ENCODE peak calls at places on chromosomes 16 and 17, in eight cellular contexts. Y is aorta; A is stomach; I is AG04450; H is CD4-positive, CD25-positive, alpha-beta regulatory T cell; R is vagina; P is left ventricle myocardium inferior; J is GM23248. O is an unnamed sample.
A peak's percentile ranks its signal among the peaks of the same experiment; 100 is the strongest.

GRCh38 chr17:65100316-65101140 is 36.6 kb upstream of the RGS9 start:
- DNase-seq in P (peak; percentile 87), R (no peak), H (peak; percentile 77), A (peak; percentile 91), J (peak; percentile 82), Y (peak; percentile 92), I (no peak), O (peak; percentile 81)

GRCh38 chr17:76054112-76054476 is 18.2 kb downstream of the SRP68 start:
- DNase-seq in J (peak; percentile 64), R (no peak), P (no peak), I (no peak), A (no peak), Y (no peak), H (no peak), O (no peak)

GRCh38 chr16:15464401-15465186 is 30.2 kb downstream of the BMERB1 start:
- DNase-seq in I (no peak), Y (no peak), R (no peak), A (no peak), J (no peak), H (no peak), P (no peak), O (no peak)

GRCh38 chr16:57689772-57690558 is 4.6 kb upstream of the DRC7 start:
- DNase-seq in H (peak; percentile 1), P (no peak), J (no peak), Y (peak; percentile 27), R (peak; percentile 52), A (no peak), I (no peak), O (no peak)

GRCh38 chr17:79777166-79777843 is 643 bp upstream of the CBX2 start:
- DNase-seq in Y (peak; percentile 69), A (peak; percentile 29), H (no peak), P (peak; percentile 68), R (no peak), J (peak; percentile 64), I (no peak), O (no peak)

GRCh38 chr16:65698943-65699342 is 577.1 kb upstream of the CDH11 start:
- DNase-seq in A (no peak), Y (no peak), R (no peak), P (no peak), H (no peak), J (peak; percentile 22), I (no peak), O (no peak)

GRCh38 chr17:50221500-50222480 is 20.4 kb upstream of the COL1A1 start:
- DNase-seq in J (peak; percentile 95), P (no peak), R (peak; percentile 88), I (no peak), H (no peak), A (no peak), Y (peak; percentile 88), O (no peak)

GRCh38 chr17:11999715-12000114 is 2.4 kb upstream of the ZNF18 start:
- DNase-seq in H (no peak), P (no peak), J (no peak), R (no peak), A (no peak), I (no peak), Y (no peak), O (no peak)

GRCh38 chr16:19659554-19659953 is 58.5 kb downstream of the KNOP1 start:
- DNase-seq in H (no peak), J (no peak), R (no peak), I (no peak), P (no peak), Y (no peak), A (no peak), O (no peak)

GRCh38 chr17:1774390-1775176 is 12.7 kb downstream of the SERPINF1 start:
- DNase-seq in A (no peak), I (no peak), H (no peak), P (no peak), J (no peak), R (no peak), Y (no peak), O (no peak)

GRCh38 chr16:81863630-81864352 is 84.7 kb downstream of the PLCG2 start:
- DNase-seq in H (no peak), J (no peak), A (no peak), I (no peak), P (no peak), Y (no peak), R (no peak), O (no peak)

GRCh38 chr16:7025616-7026190 is 306.9 kb upstream of the RBFOX1 start:
- DNase-seq in I (no peak), R (no peak), P (peak; percentile 58), A (peak; percentile 46), Y (peak; percentile 66), J (peak; percentile 53), H (no peak), O (no peak)

GRCh38 chr17:10114931-10115535 is 83.4 kb downstream of the GAS7 start:
- DNase-seq in R (peak; percentile 100), Y (peak; percentile 97), A (peak; percentile 69), P (peak; percentile 94), J (peak; percentile 97), H (no peak), I (peak; percentile 85), O (peak; percentile 31)

GRCh38 chr16:11546522-11547485 is 39.9 kb downstream of the LITAF start:
- DNase-seq in I (peak; percentile 59), P (no peak), H (no peak), J (peak; percentile 65), R (no peak), A (no peak), Y (no peak), O (no peak)

GRCh38 chr16:57475711-57476339 is 10.5 kb downstream of the DOK4 start:
- DNase-seq in P (no peak), R (no peak), J (peak; percentile 47), H (peak; percentile 67), I (no peak), A (no peak), Y (no peak), O (peak; percentile 58)

GRCh38 chr16:23966577-23966976 is 130.8 kb downstream of the PRKCB start:
- DNase-seq in R (no peak), P (no peak), J (no peak), H (no peak), A (no peak), Y (no peak), I (no peak), O (no peak)

GRCh38 chr17:1423456-1424135 is 23.6 kb upstream of the YWHAE start:
- DNase-seq in H (no peak), A (no peak), I (no peak), Y (no peak), J (peak; percentile 24), R (no peak), P (no peak), O (no peak)

GRCh38 chr17:72338847-72339790 is 218.3 kb downstream of the SOX9 start:
- DNase-seq in H (no peak), A (no peak), R (no peak), Y (peak; percentile 52), I (peak; percentile 86), J (peak; percentile 95), P (peak; percentile 19), O (no peak)

GRCh38 chr16:79598341-79599181 is 2.0 kb downstream of the MAF start:
- DNase-seq in I (no peak), J (peak; percentile 12), H (peak; percentile 48), A (peak; percentile 62), Y (peak; percentile 78), R (no peak), P (peak; percentile 62), O (peak; percentile 17)

GRCh38 chr16:7601100-7601499 is 268.5 kb downstream of the RBFOX1 start:
- DNase-seq in Y (no peak), R (no peak), P (no peak), J (no peak), H (no peak), I (no peak), A (no peak), O (no peak)

GRCh38 chr16:273547-274421 is 2.0 kb downstream of the RGS11 start:
- DNase-seq in I (no peak), R (no peak), P (no peak), J (no peak), H (no peak), Y (no peak), A (peak; percentile 63), O (no peak)

DNA sequence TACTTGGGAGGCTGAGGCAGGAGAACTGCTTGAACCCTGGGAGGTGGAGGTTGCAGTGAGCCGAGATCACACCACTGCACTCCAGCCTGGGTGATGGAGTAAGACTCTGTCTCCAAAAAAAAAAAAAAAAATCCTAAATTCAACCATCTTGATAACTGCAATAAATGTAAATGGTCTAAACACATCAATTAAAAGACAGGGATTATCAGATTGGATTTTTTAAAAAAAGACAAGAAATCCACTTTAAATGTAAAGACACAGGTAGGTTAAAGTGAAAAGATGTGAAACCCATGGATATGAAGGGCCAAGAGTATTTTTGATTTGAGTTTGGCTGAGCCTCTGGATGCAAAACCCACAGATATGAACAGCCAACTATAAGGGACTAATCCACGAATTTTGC is 64.2 kb upstream of the ATP2A3 start:
- DNase-seq in Y (no peak), A (no peak), H (no peak), R (no peak), I (no peak), P (no peak), J (no peak), O (no peak)
- H3K9me3 ChIP-seq in Y (peaks cover 3% of the 10 kb centered on the region), A (peaks cover 16% of the 10 kb centered on the region), H (peaks cover 15% of the 10 kb centered on the region), R (peaks cover 3% of the 10 kb centered on the region), I (peaks cover 51% of the 10 kb centered on the region), P (peaks cover 37% of the 10 kb centered on the region), J (peaks cover 4% of the 10 kb centered on the region), O (peaks cover 4% of the 10 kb centered on the region)

GRCh38 chr16:3321802-3322201 is 16.5 kb downstream of the ZNF75A start:
- DNase-seq in P (no peak), J (no peak), I (no peak), R (no peak), Y (no peak), H (no peak), A (no peak), O (no peak)
- H3K9me3 ChIP-seq in P (peaks cover 97% of the 10 kb centered on the region), J (peaks cover 22% of the 10 kb centered on the region), I (peaks cover 36% of the 10 kb centered on the region), R (peaks cover 61% of the 10 kb centered on the region), Y (peaks cover 16% of the 10 kb centered on the region), H (peaks cover 65% of the 10 kb centered on the region), A (peaks cover 87% of the 10 kb centered on the region), O (peaks cover 36% of the 10 kb centered on the region)

DNA sequence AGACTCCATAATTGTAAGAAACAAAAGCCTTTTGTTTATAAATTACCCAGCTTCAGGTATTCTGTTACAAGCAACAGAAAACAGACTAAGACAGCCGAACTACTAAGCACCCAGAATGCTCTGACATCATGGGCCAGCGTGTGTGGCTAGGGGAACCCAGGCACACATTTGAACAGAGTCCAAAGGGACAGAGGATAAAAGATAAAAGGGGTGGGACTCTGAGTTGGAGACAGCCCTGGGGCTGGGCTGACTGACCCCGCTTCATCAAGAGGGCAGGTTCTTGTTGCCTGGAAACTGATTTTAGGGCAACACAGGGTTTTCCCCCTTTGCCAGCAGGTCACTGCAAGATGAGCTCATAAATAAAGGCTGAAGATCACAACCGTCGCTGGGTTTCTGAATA is 30.5 kb upstream of the ZNF287 start:
- DNase-seq in Y (no peak), P (no peak), H (no peak), A (no peak), J (no peak), R (no peak), I (no peak), O (no peak)
- H3K9me3 ChIP-seq in Y (no peaks in the 10 kb centered on the region), P (peaks cover 14% of the 10 kb centered on the region), H (no peaks in the 10 kb centered on the region), A (peaks cover 6% of the 10 kb centered on the region), J (no peaks in the 10 kb centered on the region), R (no peaks in the 10 kb centered on the region), I (peaks cover 12% of the 10 kb centered on the region), O (no peaks in the 10 kb centered on the region)

DNA sequence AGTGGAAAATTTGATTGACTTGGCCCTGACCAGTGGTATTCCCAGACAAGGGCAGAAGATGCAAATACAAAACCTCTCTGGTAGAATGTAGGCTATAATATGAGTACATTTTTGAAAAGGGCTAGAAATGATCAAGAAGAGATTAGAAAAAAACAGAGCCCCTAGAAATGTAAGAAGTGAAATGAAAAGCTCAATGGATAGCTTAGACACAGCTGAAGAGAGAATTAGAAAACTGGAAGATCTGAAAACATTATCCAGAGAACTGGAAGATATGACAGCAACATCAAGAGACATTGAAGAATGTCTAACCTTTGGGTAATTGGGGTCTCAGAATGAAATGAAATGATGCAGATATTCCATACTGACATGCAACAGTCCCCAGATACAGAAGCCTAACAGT is 105.2 kb upstream of the ZNF750 start:
- DNase-seq in R (no peak), A (no peak), P (no peak), I (no peak), J (no peak), H (no peak), Y (no peak), O (no peak)
- H3K9me3 ChIP-seq in R (peaks cover 19% of the 10 kb centered on the region), A (peaks cover 30% of the 10 kb centered on the region), P (peaks cover 44% of the 10 kb centered on the region), I (peaks cover 54% of the 10 kb centered on the region), J (no peaks in the 10 kb centered on the region), H (peaks cover 23% of the 10 kb centered on the region), Y (peaks cover 3% of the 10 kb centered on the region), O (peaks cover 11% of the 10 kb centered on the region)